ENCODE peak calls at places on chromosomes 13 and 19, in ten cellular contexts. One of them, this sample, is unnamed.

GRCh38 chr19:37718357-37718756 is 1.2 kb downstream of the ZNF607 start:
- DNase-seq in effector memory CD8-positive, alpha-beta T cell: no peak
- DNase-seq in mammary epithelial cell: peak; percentile 2
- DNase-seq in NCI-H460: no peak
- DNase-seq in stimulated activated CD8-positive, alpha-beta memory T cell treated with anti-CD3 and anti-CD28 coated beads, Interleukin-4, amount 100 ng/mL, for 48 hours: no peak
- DNase-seq in RWPE1: no peak
- DNase-seq in NCI-H2081: no peak
- DNase-seq in activated CD4-positive, alpha-beta T cell treated with anti-CD3 and anti-CD28 coated beads, Interleukin-2, amount 10 ng/mL, durations not matched to agents 7 days and 5 days: no peak
- DNase-seq in AG09319: no peak
- DNase-seq in adrenal gland: no peak
- DNase-seq in this sample: no peak

GRCh38 chr19:41341669-41342490 is 11.8 kb downstream of the TGFB1 start:
- DNase-seq in effector memory CD8-positive, alpha-beta T cell: no peak
- DNase-seq in mammary epithelial cell: no peak
- DNase-seq in NCI-H460: no peak
- DNase-seq in stimulated activated CD8-positive, alpha-beta memory T cell treated with anti-CD3 and anti-CD28 coated beads, Interleukin-4, amount 100 ng/mL, for 48 hours: no peak
- DNase-seq in RWPE1: no peak
- DNase-seq in NCI-H2081: no peak
- DNase-seq in activated CD4-positive, alpha-beta T cell treated with anti-CD3 and anti-CD28 coated beads, Interleukin-2, amount 10 ng/mL, durations not matched to agents 7 days and 5 days: no peak
- DNase-seq in AG09319: no peak
- DNase-seq in adrenal gland: no peak
- DNase-seq in this sample: no peak

GRCh38 chr19:39738809-39739208 is 980 bp upstream of the CLC start:
- DNase-seq in effector memory CD8-positive, alpha-beta T cell: no peak
- DNase-seq in mammary epithelial cell: no peak
- DNase-seq in NCI-H460: no peak
- DNase-seq in stimulated activated CD8-positive, alpha-beta memory T cell treated with anti-CD3 and anti-CD28 coated beads, Interleukin-4, amount 100 ng/mL, for 48 hours: no peak
- DNase-seq in RWPE1: no peak
- DNase-seq in NCI-H2081: no peak
- DNase-seq in activated CD4-positive, alpha-beta T cell treated with anti-CD3 and anti-CD28 coated beads, Interleukin-2, amount 10 ng/mL, durations not matched to agents 7 days and 5 days: no peak
- DNase-seq in AG09319: no peak
- DNase-seq in adrenal gland: no peak
- DNase-seq in this sample: no peak

GRCh38 chr19:48660854-48661731 is 11.7 kb downstream of the NTN5 start:
- DNase-seq in effector memory CD8-positive, alpha-beta T cell: peak; percentile 82
- DNase-seq in mammary epithelial cell: peak; percentile 83
- DNase-seq in NCI-H460: peak; percentile 87
- DNase-seq in stimulated activated CD8-positive, alpha-beta memory T cell treated with anti-CD3 and anti-CD28 coated beads, Interleukin-4, amount 100 ng/mL, for 48 hours: peak; percentile 91
- DNase-seq in RWPE1: peak; percentile 95
- DNase-seq in NCI-H2081: peak; percentile 93
- DNase-seq in activated CD4-positive, alpha-beta T cell treated with anti-CD3 and anti-CD28 coated beads, Interleukin-2, amount 10 ng/mL, durations not matched to agents 7 days and 5 days: peak; percentile 89
- DNase-seq in AG09319: peak; percentile 38
- DNase-seq in adrenal gland: peak; percentile 87
- DNase-seq in this sample: peak; percentile 87

GRCh38 chr13:112956516-112957294 is 12.3 kb upstream of the MCF2L start:
- DNase-seq in effector memory CD8-positive, alpha-beta T cell: no peak
- DNase-seq in mammary epithelial cell: no peak
- DNase-seq in NCI-H460: no peak
- DNase-seq in stimulated activated CD8-positive, alpha-beta memory T cell treated with anti-CD3 and anti-CD28 coated beads, Interleukin-4, amount 100 ng/mL, for 48 hours: no peak
- DNase-seq in RWPE1: no peak
- DNase-seq in NCI-H2081: no peak
- DNase-seq in activated CD4-positive, alpha-beta T cell treated with anti-CD3 and anti-CD28 coated beads, Interleukin-2, amount 10 ng/mL, durations not matched to agents 7 days and 5 days: no peak
- DNase-seq in AG09319: no peak
- DNase-seq in adrenal gland: no peak
- DNase-seq in this sample: no peak

GRCh38 chr19:46602392-46603194 is 1.5 kb downstream of the CALM3 start:
- DNase-seq in effector memory CD8-positive, alpha-beta T cell: no peak
- DNase-seq in mammary epithelial cell: no peak
- DNase-seq in NCI-H460: no peak
- DNase-seq in stimulated activated CD8-positive, alpha-beta memory T cell treated with anti-CD3 and anti-CD28 coated beads, Interleukin-4, amount 100 ng/mL, for 48 hours: peak; percentile 73
- DNase-seq in RWPE1: no peak
- DNase-seq in NCI-H2081: no peak
- DNase-seq in activated CD4-positive, alpha-beta T cell treated with anti-CD3 and anti-CD28 coated beads, Interleukin-2, amount 10 ng/mL, durations not matched to agents 7 days and 5 days: peak; percentile 36
- DNase-seq in AG09319: no peak
- DNase-seq in adrenal gland: no peak
- DNase-seq in this sample: no peak

GRCh38 chr19:18672606-18673337 is 10.7 kb upstream of the CRTC1 start:
- DNase-seq in effector memory CD8-positive, alpha-beta T cell: no peak
- DNase-seq in mammary epithelial cell: no peak
- DNase-seq in NCI-H460: no peak
- DNase-seq in stimulated activated CD8-positive, alpha-beta memory T cell treated with anti-CD3 and anti-CD28 coated beads, Interleukin-4, amount 100 ng/mL, for 48 hours: no peak
- DNase-seq in RWPE1: no peak
- DNase-seq in NCI-H2081: no peak
- DNase-seq in activated CD4-positive, alpha-beta T cell treated with anti-CD3 and anti-CD28 coated beads, Interleukin-2, amount 10 ng/mL, durations not matched to agents 7 days and 5 days: peak; percentile 13
- DNase-seq in AG09319: no peak
- DNase-seq in adrenal gland: no peak
- DNase-seq in this sample: no peak

GRCh38 chr19:10727599-10728250 is 9.8 kb downstream of the DNM2 start:
- DNase-seq in effector memory CD8-positive, alpha-beta T cell: no peak
- DNase-seq in mammary epithelial cell: no peak
- DNase-seq in NCI-H460: no peak
- DNase-seq in stimulated activated CD8-positive, alpha-beta memory T cell treated with anti-CD3 and anti-CD28 coated beads, Interleukin-4, amount 100 ng/mL, for 48 hours: no peak
- DNase-seq in RWPE1: no peak
- DNase-seq in NCI-H2081: peak; percentile 93
- DNase-seq in activated CD4-positive, alpha-beta T cell treated with anti-CD3 and anti-CD28 coated beads, Interleukin-2, amount 10 ng/mL, durations not matched to agents 7 days and 5 days: no peak
- DNase-seq in AG09319: no peak
- DNase-seq in adrenal gland: no peak
- DNase-seq in this sample: no peak

GRCh38 chr19:47726467-47726866 is 13.2 kb downstream of the EHD2 start:
- DNase-seq in effector memory CD8-positive, alpha-beta T cell: no peak
- DNase-seq in mammary epithelial cell: no peak
- DNase-seq in NCI-H460: no peak
- DNase-seq in stimulated activated CD8-positive, alpha-beta memory T cell treated with anti-CD3 and anti-CD28 coated beads, Interleukin-4, amount 100 ng/mL, for 48 hours: no peak
- DNase-seq in RWPE1: no peak
- DNase-seq in NCI-H2081: no peak
- DNase-seq in activated CD4-positive, alpha-beta T cell treated with anti-CD3 and anti-CD28 coated beads, Interleukin-2, amount 10 ng/mL, durations not matched to agents 7 days and 5 days: no peak
- DNase-seq in AG09319: no peak
- DNase-seq in adrenal gland: no peak
- DNase-seq in this sample: no peak

GRCh38 chr13:28392428-28392827 is 102.5 kb downstream of the FLT1 start:
- DNase-seq in effector memory CD8-positive, alpha-beta T cell: no peak
- DNase-seq in mammary epithelial cell: no peak
- DNase-seq in NCI-H460: no peak
- DNase-seq in stimulated activated CD8-positive, alpha-beta memory T cell treated with anti-CD3 and anti-CD28 coated beads, Interleukin-4, amount 100 ng/mL, for 48 hours: no peak
- DNase-seq in RWPE1: no peak
- DNase-seq in NCI-H2081: no peak
- DNase-seq in activated CD4-positive, alpha-beta T cell treated with anti-CD3 and anti-CD28 coated beads, Interleukin-2, amount 10 ng/mL, durations not matched to agents 7 days and 5 days: no peak
- DNase-seq in AG09319: no peak
- DNase-seq in adrenal gland: no peak
- DNase-seq in this sample: no peak

GRCh38 chr13:42364613-42365000 is 92.7 kb downstream of the AKAP11 start:
- DNase-seq in effector memory CD8-positive, alpha-beta T cell: no peak
- DNase-seq in mammary epithelial cell: no peak
- DNase-seq in NCI-H460: no peak
- DNase-seq in stimulated activated CD8-positive, alpha-beta memory T cell treated with anti-CD3 and anti-CD28 coated beads, Interleukin-4, amount 100 ng/mL, for 48 hours: no peak
- DNase-seq in RWPE1: no peak
- DNase-seq in NCI-H2081: no peak
- DNase-seq in activated CD4-positive, alpha-beta T cell treated with anti-CD3 and anti-CD28 coated beads, Interleukin-2, amount 10 ng/mL, durations not matched to agents 7 days and 5 days: no peak
- DNase-seq in AG09319: no peak
- DNase-seq in adrenal gland: no peak
- DNase-seq in this sample: no peak

GRCh38 chr13:42279080-42279479 is 7.1 kb downstream of the AKAP11 start:
- DNase-seq in effector memory CD8-positive, alpha-beta T cell: no peak
- DNase-seq in mammary epithelial cell: no peak
- DNase-seq in NCI-H460: no peak
- DNase-seq in stimulated activated CD8-positive, alpha-beta memory T cell treated with anti-CD3 and anti-CD28 coated beads, Interleukin-4, amount 100 ng/mL, for 48 hours: no peak
- DNase-seq in RWPE1: no peak
- DNase-seq in NCI-H2081: no peak
- DNase-seq in activated CD4-positive, alpha-beta T cell treated with anti-CD3 and anti-CD28 coated beads, Interleukin-2, amount 10 ng/mL, durations not matched to agents 7 days and 5 days: no peak
- DNase-seq in AG09319: no peak
- DNase-seq in adrenal gland: no peak
- DNase-seq in this sample: no peak

GRCh38 chr19:11131471-11131870 is 24.1 kb downstream of the SPC24 start:
- DNase-seq in effector memory CD8-positive, alpha-beta T cell: no peak
- DNase-seq in mammary epithelial cell: no peak
- DNase-seq in NCI-H460: no peak
- DNase-seq in stimulated activated CD8-positive, alpha-beta memory T cell treated with anti-CD3 and anti-CD28 coated beads, Interleukin-4, amount 100 ng/mL, for 48 hours: no peak
- DNase-seq in RWPE1: no peak
- DNase-seq in NCI-H2081: no peak
- DNase-seq in activated CD4-positive, alpha-beta T cell treated with anti-CD3 and anti-CD28 coated beads, Interleukin-2, amount 10 ng/mL, durations not matched to agents 7 days and 5 days: no peak
- DNase-seq in AG09319: no peak
- DNase-seq in adrenal gland: no peak
- DNase-seq in this sample: no peak

GRCh38 chr19:39411006-39411831 is 1.2 kb upstream of the PLEKHG2 start:
- DNase-seq in effector memory CD8-positive, alpha-beta T cell: no peak
- DNase-seq in mammary epithelial cell: peak; percentile 53
- DNase-seq in NCI-H460: no peak
- DNase-seq in stimulated activated CD8-positive, alpha-beta memory T cell treated with anti-CD3 and anti-CD28 coated beads, Interleukin-4, amount 100 ng/mL, for 48 hours: no peak
- DNase-seq in RWPE1: no peak
- DNase-seq in NCI-H2081: no peak
- DNase-seq in activated CD4-positive, alpha-beta T cell treated with anti-CD3 and anti-CD28 coated beads, Interleukin-2, amount 10 ng/mL, durations not matched to agents 7 days and 5 days: peak; percentile 26
- DNase-seq in AG09319: peak; percentile 67
- DNase-seq in adrenal gland: peak; percentile 54
- DNase-seq in this sample: peak; percentile 82

GRCh38 chr13:47499358-47500150 is 501.5 kb downstream of the SUCLA2 start:
- DNase-seq in effector memory CD8-positive, alpha-beta T cell: no peak
- DNase-seq in mammary epithelial cell: peak; percentile 81
- DNase-seq in NCI-H460: peak; percentile 44
- DNase-seq in stimulated activated CD8-positive, alpha-beta memory T cell treated with anti-CD3 and anti-CD28 coated beads, Interleukin-4, amount 100 ng/mL, for 48 hours: no peak
- DNase-seq in RWPE1: peak; percentile 65
- DNase-seq in NCI-H2081: no peak
- DNase-seq in activated CD4-positive, alpha-beta T cell treated with anti-CD3 and anti-CD28 coated beads, Interleukin-2, amount 10 ng/mL, durations not matched to agents 7 days and 5 days: no peak
- DNase-seq in AG09319: peak; percentile 64
- DNase-seq in adrenal gland: no peak
- DNase-seq in this sample: no peak

GRCh38 chr19:48943081-48943480 is 9.6 kb downstream of the DHDH start:
- DNase-seq in effector memory CD8-positive, alpha-beta T cell: no peak
- DNase-seq in mammary epithelial cell: no peak
- DNase-seq in NCI-H460: no peak
- DNase-seq in stimulated activated CD8-positive, alpha-beta memory T cell treated with anti-CD3 and anti-CD28 coated beads, Interleukin-4, amount 100 ng/mL, for 48 hours: no peak
- DNase-seq in RWPE1: no peak
- DNase-seq in NCI-H2081: no peak
- DNase-seq in activated CD4-positive, alpha-beta T cell treated with anti-CD3 and anti-CD28 coated beads, Interleukin-2, amount 10 ng/mL, durations not matched to agents 7 days and 5 days: no peak
- DNase-seq in AG09319: no peak
- DNase-seq in adrenal gland: no peak
- DNase-seq in this sample: no peak

GRCh38 chr19:17481986-17482385 is 11.7 kb downstream of the SLC27A1 start:
- DNase-seq in effector memory CD8-positive, alpha-beta T cell: no peak
- DNase-seq in mammary epithelial cell: no peak
- DNase-seq in NCI-H460: no peak
- DNase-seq in stimulated activated CD8-positive, alpha-beta memory T cell treated with anti-CD3 and anti-CD28 coated beads, Interleukin-4, amount 100 ng/mL, for 48 hours: no peak
- DNase-seq in RWPE1: no peak
- DNase-seq in NCI-H2081: no peak
- DNase-seq in activated CD4-positive, alpha-beta T cell treated with anti-CD3 and anti-CD28 coated beads, Interleukin-2, amount 10 ng/mL, durations not matched to agents 7 days and 5 days: no peak
- DNase-seq in AG09319: no peak
- DNase-seq in adrenal gland: no peak
- DNase-seq in this sample: no peak

GRCh38 chr19:49473868-49474544 is at the start of gene FLT3LG:
- DNase-seq in effector memory CD8-positive, alpha-beta T cell: peak; percentile 89
- DNase-seq in mammary epithelial cell: peak; percentile 55
- DNase-seq in NCI-H460: no peak
- DNase-seq in stimulated activated CD8-positive, alpha-beta memory T cell treated with anti-CD3 and anti-CD28 coated beads, Interleukin-4, amount 100 ng/mL, for 48 hours: peak; percentile 92
- DNase-seq in RWPE1: peak; percentile 81
- DNase-seq in NCI-H2081: peak; percentile 67
- DNase-seq in activated CD4-positive, alpha-beta T cell treated with anti-CD3 and anti-CD28 coated beads, Interleukin-2, amount 10 ng/mL, durations not matched to agents 7 days and 5 days: peak; percentile 99
- DNase-seq in AG09319: no peak
- DNase-seq in adrenal gland: peak; percentile 70
- DNase-seq in this sample: peak; percentile 77

GRCh38 chr13:20441879-20442278 is 83.8 kb downstream of the CRYL1 start:
- DNase-seq in effector memory CD8-positive, alpha-beta T cell: no peak
- DNase-seq in mammary epithelial cell: peak; percentile 89
- DNase-seq in NCI-H460: no peak
- DNase-seq in stimulated activated CD8-positive, alpha-beta memory T cell treated with anti-CD3 and anti-CD28 coated beads, Interleukin-4, amount 100 ng/mL, for 48 hours: no peak
- DNase-seq in RWPE1: peak; percentile 31
- DNase-seq in NCI-H2081: no peak
- DNase-seq in activated CD4-positive, alpha-beta T cell treated with anti-CD3 and anti-CD28 coated beads, Interleukin-2, amount 10 ng/mL, durations not matched to agents 7 days and 5 days: no peak
- DNase-seq in AG09319: no peak
- DNase-seq in adrenal gland: no peak
- DNase-seq in this sample: no peak

GRCh38 chr19:33416307-33417215 is 43.1 kb downstream of the CEBPG start:
- DNase-seq in effector memory CD8-positive, alpha-beta T cell: peak; percentile 57
- DNase-seq in mammary epithelial cell: peak; percentile 44
- DNase-seq in NCI-H460: peak; percentile 59
- DNase-seq in stimulated activated CD8-positive, alpha-beta memory T cell treated with anti-CD3 and anti-CD28 coated beads, Interleukin-4, amount 100 ng/mL, for 48 hours: peak; percentile 82
- DNase-seq in RWPE1: peak; percentile 74
- DNase-seq in NCI-H2081: peak; percentile 50
- DNase-seq in activated CD4-positive, alpha-beta T cell treated with anti-CD3 and anti-CD28 coated beads, Interleukin-2, amount 10 ng/mL, durations not matched to agents 7 days and 5 days: peak; percentile 73
- DNase-seq in AG09319: no peak
- DNase-seq in adrenal gland: peak; percentile 61
- DNase-seq in this sample: peak; percentile 51

GRCh38 chr13:91630916-91631315 is 232.5 kb downstream of the GPC5 start:
- DNase-seq in effector memory CD8-positive, alpha-beta T cell: no peak
- DNase-seq in mammary epithelial cell: no peak
- DNase-seq in NCI-H460: no peak
- DNase-seq in stimulated activated CD8-positive, alpha-beta memory T cell treated with anti-CD3 and anti-CD28 coated beads, Interleukin-4, amount 100 ng/mL, for 48 hours: no peak
- DNase-seq in RWPE1: no peak
- DNase-seq in NCI-H2081: no peak
- DNase-seq in activated CD4-positive, alpha-beta T cell treated with anti-CD3 and anti-CD28 coated beads, Interleukin-2, amount 10 ng/mL, durations not matched to agents 7 days and 5 days: no peak
- DNase-seq in AG09319: no peak
- DNase-seq in adrenal gland: no peak
- DNase-seq in this sample: no peak

GRCh38 chr19:9961103-9961502 is 24.8 kb upstream of the OLFM2 start:
- DNase-seq in effector memory CD8-positive, alpha-beta T cell: no peak
- DNase-seq in mammary epithelial cell: no peak
- DNase-seq in NCI-H460: no peak
- DNase-seq in stimulated activated CD8-positive, alpha-beta memory T cell treated with anti-CD3 and anti-CD28 coated beads, Interleukin-4, amount 100 ng/mL, for 48 hours: no peak
- DNase-seq in RWPE1: no peak
- DNase-seq in NCI-H2081: no peak
- DNase-seq in activated CD4-positive, alpha-beta T cell treated with anti-CD3 and anti-CD28 coated beads, Interleukin-2, amount 10 ng/mL, durations not matched to agents 7 days and 5 days: no peak
- DNase-seq in AG09319: no peak
- DNase-seq in adrenal gland: no peak
- DNase-seq in this sample: no peak

GRCh38 chr19:40600086-40600917 is 867 bp upstream of the LTBP4 start:
- DNase-seq in effector memory CD8-positive, alpha-beta T cell: no peak
- DNase-seq in mammary epithelial cell: no peak
- DNase-seq in NCI-H460: no peak
- DNase-seq in stimulated activated CD8-positive, alpha-beta memory T cell treated with anti-CD3 and anti-CD28 coated beads, Interleukin-4, amount 100 ng/mL, for 48 hours: no peak
- DNase-seq in RWPE1: no peak
- DNase-seq in NCI-H2081: no peak
- DNase-seq in activated CD4-positive, alpha-beta T cell treated with anti-CD3 and anti-CD28 coated beads, Interleukin-2, amount 10 ng/mL, durations not matched to agents 7 days and 5 days: no peak
- DNase-seq in AG09319: no peak
- DNase-seq in adrenal gland: peak; percentile 47
- DNase-seq in this sample: no peak

GRCh38 chr19:51059715-51060114 is 5.2 kb downstream of the KLK13 start:
- DNase-seq in effector memory CD8-positive, alpha-beta T cell: no peak
- DNase-seq in mammary epithelial cell: no peak
- DNase-seq in NCI-H460: no peak
- DNase-seq in stimulated activated CD8-positive, alpha-beta memory T cell treated with anti-CD3 and anti-CD28 coated beads, Interleukin-4, amount 100 ng/mL, for 48 hours: no peak
- DNase-seq in RWPE1: no peak
- DNase-seq in NCI-H2081: no peak
- DNase-seq in activated CD4-positive, alpha-beta T cell treated with anti-CD3 and anti-CD28 coated beads, Interleukin-2, amount 10 ng/mL, durations not matched to agents 7 days and 5 days: no peak
- DNase-seq in AG09319: no peak
- DNase-seq in adrenal gland: no peak
- DNase-seq in this sample: no peak

GRCh38 chr19:2631213-2631821 is 71.2 kb downstream of the GNG7 start:
- DNase-seq in effector memory CD8-positive, alpha-beta T cell: no peak
- DNase-seq in mammary epithelial cell: no peak
- DNase-seq in NCI-H460: no peak
- DNase-seq in stimulated activated CD8-positive, alpha-beta memory T cell treated with anti-CD3 and anti-CD28 coated beads, Interleukin-4, amount 100 ng/mL, for 48 hours: no peak
- DNase-seq in RWPE1: no peak
- DNase-seq in NCI-H2081: no peak
- DNase-seq in activated CD4-positive, alpha-beta T cell treated with anti-CD3 and anti-CD28 coated beads, Interleukin-2, amount 10 ng/mL, durations not matched to agents 7 days and 5 days: no peak
- DNase-seq in AG09319: no peak
- DNase-seq in adrenal gland: peak; percentile 30
- DNase-seq in this sample: no peak

GRCh38 chr13:30864352-30865130 is 41.5 kb upstream of the MEDAG start:
- DNase-seq in effector memory CD8-positive, alpha-beta T cell: no peak
- DNase-seq in mammary epithelial cell: peak; percentile 41
- DNase-seq in NCI-H460: no peak
- DNase-seq in stimulated activated CD8-positive, alpha-beta memory T cell treated with anti-CD3 and anti-CD28 coated beads, Interleukin-4, amount 100 ng/mL, for 48 hours: no peak
- DNase-seq in RWPE1: no peak
- DNase-seq in NCI-H2081: no peak
- DNase-seq in activated CD4-positive, alpha-beta T cell treated with anti-CD3 and anti-CD28 coated beads, Interleukin-2, amount 10 ng/mL, durations not matched to agents 7 days and 5 days: no peak
- DNase-seq in AG09319: peak; percentile 45
- DNase-seq in adrenal gland: no peak
- DNase-seq in this sample: no peak

GRCh38 chr19:47438793-47439220 is 19.5 kb upstream of the MEIS3 start:
- DNase-seq in effector memory CD8-positive, alpha-beta T cell: no peak
- DNase-seq in mammary epithelial cell: no peak
- DNase-seq in NCI-H460: no peak
- DNase-seq in stimulated activated CD8-positive, alpha-beta memory T cell treated with anti-CD3 and anti-CD28 coated beads, Interleukin-4, amount 100 ng/mL, for 48 hours: no peak
- DNase-seq in RWPE1: no peak
- DNase-seq in NCI-H2081: peak; percentile 17
- DNase-seq in activated CD4-positive, alpha-beta T cell treated with anti-CD3 and anti-CD28 coated beads, Interleukin-2, amount 10 ng/mL, durations not matched to agents 7 days and 5 days: no peak
- DNase-seq in AG09319: no peak
- DNase-seq in adrenal gland: no peak
- DNase-seq in this sample: no peak

GRCh38 chr19:31532034-31532433 is 182.8 kb upstream of the TSHZ3 start:
- DNase-seq in effector memory CD8-positive, alpha-beta T cell: no peak
- DNase-seq in mammary epithelial cell: no peak
- DNase-seq in NCI-H460: no peak
- DNase-seq in stimulated activated CD8-positive, alpha-beta memory T cell treated with anti-CD3 and anti-CD28 coated beads, Interleukin-4, amount 100 ng/mL, for 48 hours: no peak
- DNase-seq in RWPE1: no peak
- DNase-seq in NCI-H2081: no peak
- DNase-seq in activated CD4-positive, alpha-beta T cell treated with anti-CD3 and anti-CD28 coated beads, Interleukin-2, amount 10 ng/mL, durations not matched to agents 7 days and 5 days: no peak
- DNase-seq in AG09319: no peak
- DNase-seq in adrenal gland: no peak
- DNase-seq in this sample: no peak

This sample was measured in mucosa of gallbladder.